ENCODE peak calls at places on chromosomes 11 and 22, in four cellular contexts. One of them, this sample, is unnamed.

GRCh38 chr11:115942043-115942442 is 437.8 kb upstream of the CADM1 start:
- DNase-seq in stomach: no peak
- DNase-seq in HCT116: no peak
- DNase-seq in ascending aorta: no peak
- DNase-seq in this sample: no peak

GRCh38 chr11:68632802-68633201 is 51.5 kb upstream of the GAL start:
- DNase-seq in stomach: peak; percentile 66
- DNase-seq in ascending aorta: no peak
- DNase-seq in HCT116: peak; percentile 79
- DNase-seq in this sample: peak; percentile 55

GRCh38 chr11:126740857-126741256 is 259.7 kb downstream of the KIRREL3 start:
- DNase-seq in HCT116: no peak
- DNase-seq in ascending aorta: no peak
- DNase-seq in stomach: no peak
- DNase-seq in this sample: no peak

GRCh38 chr11:133977067-133977681 is 20.4 kb upstream of the IGSF9B start:
- DNase-seq in stomach: no peak
- DNase-seq in HCT116: no peak
- DNase-seq in ascending aorta: no peak
- DNase-seq in this sample: no peak

GRCh38 chr22:47061226-47061625 is 298.8 kb downstream of the TBC1D22A start:
- DNase-seq in HCT116: no peak
- DNase-seq in ascending aorta: peak; percentile 52
- DNase-seq in stomach: no peak
- DNase-seq in this sample: no peak

GRCh38 chr11:10023202-10023601 is 270.8 kb downstream of the SBF2 start:
- DNase-seq in ascending aorta: no peak
- DNase-seq in HCT116: no peak
- DNase-seq in stomach: no peak
- DNase-seq in this sample: no peak

GRCh38 chr11:69316941-69317340 is 23.0 kb downstream of the MYEOV start:
- DNase-seq in HCT116: no peak
- DNase-seq in stomach: no peak
- DNase-seq in ascending aorta: peak; percentile 34
- DNase-seq in this sample: no peak

GRCh38 chr11:27443746-27444465 is 28.7 kb downstream of the LGR4 start:
- DNase-seq in stomach: no peak
- DNase-seq in HCT116: no peak
- DNase-seq in ascending aorta: no peak
- DNase-seq in this sample: no peak

GRCh38 chr11:10208045-10208674 is 85.9 kb downstream of the SBF2 start:
- DNase-seq in ascending aorta: no peak
- DNase-seq in HCT116: peak; percentile 58
- DNase-seq in stomach: no peak
- DNase-seq in this sample: peak; percentile 31

GRCh38 chr11:111429066-111429506 is 50.0 kb upstream of the POU2AF1 start:
- DNase-seq in HCT116: peak; percentile 39
- DNase-seq in ascending aorta: peak; percentile 75
- DNase-seq in stomach: peak; percentile 73
- DNase-seq in this sample: no peak

GRCh38 chr11:17651681-17652080 is 67.7 kb upstream of the MYOD1 start:
- DNase-seq in HCT116: no peak
- DNase-seq in stomach: no peak
- DNase-seq in ascending aorta: no peak
- DNase-seq in this sample: no peak

GRCh38 chr11:100676901-100677300 is 10.2 kb upstream of the ARHGAP42 start:
- DNase-seq in ascending aorta: no peak
- DNase-seq in stomach: no peak
- DNase-seq in HCT116: peak; percentile 4
- DNase-seq in this sample: no peak

GRCh38 chr11:68146704-68147474 is 25.7 kb upstream of the CHKA start:
- DNase-seq in ascending aorta: no peak
- DNase-seq in HCT116: no peak
- DNase-seq in stomach: peak; percentile 85
- DNase-seq in this sample: no peak

GRCh38 chr22:46580940-46581579 is 39.1 kb upstream of the GRAMD4 start:
- DNase-seq in HCT116: no peak
- DNase-seq in stomach: no peak
- DNase-seq in ascending aorta: no peak
- DNase-seq in this sample: no peak

GRCh38 chr22:46613606-46613997 is 6.6 kb upstream of the GRAMD4 start:
- DNase-seq in ascending aorta: no peak
- DNase-seq in HCT116: no peak
- DNase-seq in stomach: no peak
- DNase-seq in this sample: no peak

GRCh38 chr11:115170133-115170815 is 333.9 kb downstream of the CADM1 start:
- DNase-seq in HCT116: no peak
- DNase-seq in ascending aorta: no peak
- DNase-seq in stomach: no peak
- DNase-seq in this sample: no peak

GRCh38 chr22:23815781-23816551 is 22.8 kb downstream of the DERL3 start:
- DNase-seq in stomach: no peak
- DNase-seq in ascending aorta: no peak
- DNase-seq in HCT116: no peak
- DNase-seq in this sample: no peak

GRCh38 chr11:12845739-12846358 is 163.3 kb upstream of the RASSF10 start:
- DNase-seq in ascending aorta: no peak
- DNase-seq in HCT116: no peak
- DNase-seq in stomach: peak; percentile 55
- DNase-seq in this sample: no peak

GRCh38 chr22:45064313-45065268 is 54.8 kb upstream of the PHF21B start:
- DNase-seq in HCT116: no peak
- DNase-seq in stomach: no peak
- DNase-seq in ascending aorta: no peak
- DNase-seq in this sample: no peak

GRCh38 chr22:46289244-46289891 is 7.3 kb upstream of the GTSE1 start:
- DNase-seq in HCT116: no peak
- DNase-seq in ascending aorta: no peak
- DNase-seq in stomach: no peak
- DNase-seq in this sample: no peak

GRCh38 chr11:9459573-9460321 is 1.1 kb upstream of the ZNF143 start:
- DNase-seq in HCT116: peak; percentile 22
- DNase-seq in ascending aorta: no peak
- DNase-seq in stomach: no peak
- DNase-seq in this sample: no peak

GRCh38 chr11:72229925-72230763 is 5.6 kb downstream of the INPPL1 start:
- DNase-seq in stomach: peak; percentile 21
- DNase-seq in HCT116: no peak
- DNase-seq in ascending aorta: peak; percentile 59
- DNase-seq in this sample: no peak

GRCh38 chr11:72379384-72380131 is 54.8 kb downstream of the CLPB start:
- DNase-seq in ascending aorta: no peak
- DNase-seq in stomach: no peak
- DNase-seq in HCT116: no peak
- DNase-seq in this sample: no peak

GRCh38 chr11:76225122-76225584 is 18.9 kb upstream of the WNT11 start:
- DNase-seq in HCT116: no peak
- DNase-seq in ascending aorta: peak; percentile 74
- DNase-seq in stomach: no peak
- DNase-seq in this sample: no peak

GRCh38 chr11:70618471-70619101 is 220.3 kb downstream of the CTTN start:
- DNase-seq in ascending aorta: no peak
- DNase-seq in stomach: no peak
- DNase-seq in HCT116: no peak
- DNase-seq in this sample: no peak

GRCh38 chr22:37378642-37379058 is 48.6 kb downstream of the ELFN2 start:
- DNase-seq in ascending aorta: no peak
- DNase-seq in HCT116: no peak
- DNase-seq in stomach: no peak
- DNase-seq in this sample: no peak

GRCh38 chr22:37381489-37381888 is 45.8 kb downstream of the ELFN2 start:
- DNase-seq in ascending aorta: no peak
- DNase-seq in HCT116: no peak
- DNase-seq in stomach: no peak
- DNase-seq in this sample: no peak

GRCh38 chr22:37377927-37378326 is 49.4 kb downstream of the ELFN2 start:
- DNase-seq in HCT116: no peak
- DNase-seq in stomach: no peak
- DNase-seq in ascending aorta: no peak
- DNase-seq in this sample: no peak

GRCh38 chr22:37379716-37380115 is 47.6 kb downstream of the ELFN2 start:
- DNase-seq in HCT116: no peak
- DNase-seq in ascending aorta: no peak
- DNase-seq in stomach: no peak
- DNase-seq in this sample: no peak

GRCh38 chr22:37379085-37379484 is 48.2 kb downstream of the ELFN2 start:
- DNase-seq in stomach: no peak
- DNase-seq in HCT116: no peak
- DNase-seq in ascending aorta: no peak
- DNase-seq in this sample: no peak
- H3K27ac ChIP-seq in stomach: no peak overlapping the region
- H3K27ac ChIP-seq in HCT116: peak overlapping the region; percentile 1
- H3K27ac ChIP-seq in ascending aorta: no peak overlapping the region
- H3K27ac ChIP-seq in this sample: no peak overlapping the region

DNA sequence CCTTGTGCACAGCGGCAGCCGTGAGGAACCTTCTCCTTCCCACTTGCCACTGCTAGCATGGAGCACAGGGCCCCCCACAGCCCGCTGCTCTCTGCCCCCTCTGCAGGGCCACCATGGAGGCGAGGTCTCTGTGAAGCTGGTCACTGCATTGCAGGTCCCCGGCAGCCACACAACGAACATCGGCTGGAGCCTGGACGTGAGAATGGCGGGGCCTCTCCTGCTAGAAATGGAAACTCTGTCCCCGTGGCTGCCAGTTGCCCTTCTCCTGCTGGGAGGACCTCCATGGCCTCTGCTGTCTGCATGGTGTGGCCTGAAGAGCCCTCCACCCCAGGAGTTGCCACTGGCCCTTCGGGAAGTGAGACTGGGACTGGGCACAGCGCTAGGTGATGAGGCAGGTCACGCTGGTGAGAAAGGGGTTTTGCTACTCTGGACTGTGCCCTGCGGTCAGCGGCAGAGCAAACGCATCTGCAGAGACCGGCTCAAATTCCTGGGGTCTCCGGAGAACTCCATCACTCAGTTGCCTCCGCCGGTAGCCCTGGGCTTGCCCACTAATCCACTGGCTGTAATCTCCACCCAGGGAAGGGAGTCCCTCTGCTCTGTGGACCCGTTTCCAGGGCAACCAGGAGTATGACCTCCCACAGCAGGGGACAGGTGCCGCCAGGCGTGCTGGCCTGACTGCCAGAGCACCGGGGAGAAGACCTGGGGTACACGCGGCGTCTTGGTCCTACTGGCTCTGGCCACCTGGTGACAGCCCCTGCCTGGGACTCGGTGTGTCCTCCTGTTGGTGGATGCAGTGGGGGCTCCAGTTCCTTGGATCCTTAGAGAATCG is 806.4 kb downstream of the BRD1 start:
- DNase-seq in HCT116: no peak
- DNase-seq in stomach: no peak
- DNase-seq in ascending aorta: peak; percentile 58
- DNase-seq in this sample: no peak
- H3K27me3 ChIP-seq in HCT116: peaks cover 5% of the 10 kb centered on the region
- H3K27me3 ChIP-seq in stomach: no peaks in the 10 kb centered on the region
- H3K27me3 ChIP-seq in ascending aorta: no peaks in the 10 kb centered on the region
- H3K27me3 ChIP-seq in this sample: no peaks in the 10 kb centered on the region

DNA sequence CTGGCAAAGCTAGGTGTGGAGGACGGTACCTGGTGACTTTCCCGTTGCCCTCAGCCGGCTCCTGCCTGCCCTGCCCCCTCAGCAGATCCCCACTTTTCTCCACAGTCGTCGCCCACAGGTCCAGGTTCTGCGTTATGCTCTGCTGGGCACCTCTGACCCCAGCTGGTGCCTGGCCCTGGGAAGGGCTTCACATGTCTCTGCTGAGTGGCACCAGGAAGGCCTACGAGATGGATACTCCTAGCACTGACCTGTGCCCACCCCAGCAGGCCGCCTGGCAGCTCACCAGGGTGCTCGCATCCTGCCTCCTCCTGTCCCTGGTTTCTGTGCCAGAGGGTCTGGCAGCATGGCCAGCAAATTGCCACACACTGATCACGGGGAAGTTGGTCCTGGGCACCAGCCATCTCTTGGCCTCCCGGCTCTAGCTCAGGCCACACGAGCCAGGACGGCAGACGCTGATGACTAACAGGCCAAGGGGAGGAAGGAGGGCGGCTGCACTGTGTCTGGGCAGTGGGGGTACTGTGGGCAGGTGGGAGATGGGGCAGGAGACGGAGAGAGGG is 13.8 kb downstream of the CARS1 start:
- DNase-seq in ascending aorta: peak; percentile 95
- DNase-seq in HCT116: no peak
- DNase-seq in stomach: peak; percentile 78
- DNase-seq in this sample: no peak
- H3K36me3 ChIP-seq in ascending aorta: peaks cover 50% of the 10 kb centered on the region
- H3K36me3 ChIP-seq in HCT116: peaks cover 21% of the 10 kb centered on the region
- H3K36me3 ChIP-seq in stomach: peaks cover 26% of the 10 kb centered on the region
- H3K36me3 ChIP-seq in this sample: peaks cover 28% of the 10 kb centered on the region

GRCh38 chr11:119664701-119665420 is 64.1 kb downstream of the NECTIN1 start:
- DNase-seq in stomach: no peak
- DNase-seq in ascending aorta: no peak
- DNase-seq in HCT116: no peak
- DNase-seq in this sample: no peak
- H3K27ac ChIP-seq in stomach: no peak overlapping the region
- H3K27ac ChIP-seq in ascending aorta: no peak overlapping the region
- H3K27ac ChIP-seq in HCT116: no peak overlapping the region
- H3K27ac ChIP-seq in this sample: no peak overlapping the region

GRCh38 chr11:94738746-94739145 is 29.4 kb upstream of the AMOTL1 start:
- DNase-seq in ascending aorta: no peak
- DNase-seq in HCT116: no peak
- DNase-seq in stomach: no peak
- DNase-seq in this sample: no peak

GRCh38 chr11:94739331-94739730 is 28.8 kb upstream of the AMOTL1 start:
- DNase-seq in HCT116: no peak
- DNase-seq in ascending aorta: no peak
- DNase-seq in stomach: no peak
- DNase-seq in this sample: no peak

GRCh38 chr11:94734563-94735275 is 33.4 kb upstream of the AMOTL1 start:
- DNase-seq in HCT116: peak; percentile 54
- DNase-seq in stomach: no peak
- DNase-seq in ascending aorta: no peak
- DNase-seq in this sample: no peak

GRCh38 chr11:94735907-94736306 is 32.2 kb upstream of the AMOTL1 start:
- DNase-seq in HCT116: no peak
- DNase-seq in stomach: no peak
- DNase-seq in ascending aorta: no peak
- DNase-seq in this sample: no peak

DNA sequence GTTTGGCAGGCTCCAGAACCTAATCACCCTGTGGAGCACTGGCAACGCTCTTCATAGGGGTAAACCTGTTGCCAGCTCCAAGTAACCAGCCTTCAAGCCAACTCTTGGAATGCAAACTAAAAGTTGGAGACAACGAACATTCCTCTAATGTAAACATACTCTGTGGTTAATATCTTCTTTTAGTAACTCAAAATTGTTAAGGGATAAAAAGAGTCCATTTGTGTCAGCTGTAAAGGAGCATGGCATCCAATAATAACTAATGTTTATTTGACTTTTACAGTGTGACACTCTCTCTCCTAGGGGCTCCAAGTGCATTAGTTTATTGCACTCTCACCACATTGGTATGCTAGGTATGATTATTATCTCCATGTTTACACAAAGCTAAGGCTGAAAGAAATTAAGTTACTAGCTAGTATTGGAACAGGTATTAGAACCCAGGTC is 31.0 kb upstream of the AMOTL1 start:
- DNase-seq in HCT116: no peak
- DNase-seq in stomach: no peak
- DNase-seq in ascending aorta: no peak
- DNase-seq in this sample: no peak
- H3K27me3 ChIP-seq in HCT116: no peaks in the 10 kb centered on the region
- H3K27me3 ChIP-seq in stomach: no peaks in the 10 kb centered on the region
- H3K27me3 ChIP-seq in ascending aorta: no peaks in the 10 kb centered on the region
- H3K27me3 ChIP-seq in this sample: peaks cover 8% of the 10 kb centered on the region